ENCODE peak calls at places on chromosome 19, in five cellular contexts. One of them, this sample, is unnamed.

GRCh38 chr19:52343548-52343947 is 7.5 kb downstream of the ZNF610 start:
- DNase-seq in cardiac fibroblast: peak; percentile 11
- DNase-seq in mammary epithelial cell: no peak
- DNase-seq in astrocyte: peak; percentile 20
- DNase-seq in MCF 10A: peak; percentile 22
- DNase-seq in this sample: no peak

GRCh38 chr19:45558399-45558878 is 26.2 kb downstream of the OPA3 start:
- DNase-seq in astrocyte: no peak
- DNase-seq in cardiac fibroblast: peak; percentile 57
- DNase-seq in mammary epithelial cell: peak; percentile 40
- DNase-seq in MCF 10A: peak; percentile 85
- DNase-seq in this sample: no peak

GRCh38 chr19:50815443-50815842 is 8.1 kb downstream of the KLK1 start:
- DNase-seq in MCF 10A: no peak
- DNase-seq in astrocyte: no peak
- DNase-seq in mammary epithelial cell: no peak
- DNase-seq in cardiac fibroblast: no peak
- DNase-seq in this sample: no peak

GRCh38 chr19:48004236-48004635 is 9.8 kb downstream of the ELSPBP1 start:
- DNase-seq in astrocyte: no peak
- DNase-seq in mammary epithelial cell: no peak
- DNase-seq in cardiac fibroblast: no peak
- DNase-seq in MCF 10A: no peak
- DNase-seq in this sample: no peak

GRCh38 chr19:311813-312261 is 20.6 kb upstream of the PLPP2 start:
- DNase-seq in cardiac fibroblast: no peak
- DNase-seq in astrocyte: no peak
- DNase-seq in MCF 10A: no peak
- DNase-seq in mammary epithelial cell: no peak
- DNase-seq in this sample: no peak

GRCh38 chr19:19214892-19215291 is 3.1 kb downstream of the NCAN start:
- DNase-seq in MCF 10A: peak; percentile 39
- DNase-seq in mammary epithelial cell: no peak
- DNase-seq in astrocyte: peak; percentile 25
- DNase-seq in cardiac fibroblast: peak; percentile 46
- DNase-seq in this sample: peak; percentile 25

GRCh38 chr19:18440421-18440877 is 2.5 kb upstream of the ISYNA1 start:
- DNase-seq in cardiac fibroblast: no peak
- DNase-seq in mammary epithelial cell: no peak
- DNase-seq in MCF 10A: peak; percentile 31
- DNase-seq in astrocyte: no peak
- DNase-seq in this sample: no peak

GRCh38 chr19:40803857-40804782 is 5.1 kb downstream of the EGLN2 start:
- DNase-seq in mammary epithelial cell: no peak
- DNase-seq in cardiac fibroblast: no peak
- DNase-seq in astrocyte: no peak
- DNase-seq in MCF 10A: no peak
- DNase-seq in this sample: no peak

GRCh38 chr19:7905298-7905697 is 1.6 kb downstream of the MAP2K7 start:
- DNase-seq in MCF 10A: no peak
- DNase-seq in mammary epithelial cell: no peak
- DNase-seq in astrocyte: no peak
- DNase-seq in cardiac fibroblast: no peak
- DNase-seq in this sample: no peak

GRCh38 chr19:45821103-45821521 is 6.0 kb upstream of the RSPH6A start:
- DNase-seq in mammary epithelial cell: no peak
- DNase-seq in MCF 10A: no peak
- DNase-seq in astrocyte: no peak
- DNase-seq in cardiac fibroblast: no peak
- DNase-seq in this sample: no peak

GRCh38 chr19:17309198-17309961 is at the start of gene DDA1:
- DNase-seq in MCF 10A: peak; percentile 100
- DNase-seq in astrocyte: peak; percentile 100
- DNase-seq in cardiac fibroblast: peak; percentile 100
- DNase-seq in mammary epithelial cell: peak; percentile 100
- DNase-seq in this sample: peak; percentile 100

GRCh38 chr19:40954573-40954972 is 36.5 kb upstream of the CYP2B6 start:
- DNase-seq in astrocyte: no peak
- DNase-seq in MCF 10A: peak; percentile 12
- DNase-seq in cardiac fibroblast: peak; percentile 5
- DNase-seq in mammary epithelial cell: no peak
- DNase-seq in this sample: no peak

GRCh38 chr19:49601482-49602038 is 10.6 kb downstream of the PRR12 start:
- DNase-seq in cardiac fibroblast: no peak
- DNase-seq in mammary epithelial cell: no peak
- DNase-seq in MCF 10A: no peak
- DNase-seq in astrocyte: no peak
- DNase-seq in this sample: no peak

GRCh38 chr19:40366697-40367561 is 18.4 kb downstream of the PLD3 start:
- DNase-seq in cardiac fibroblast: peak; percentile 26
- DNase-seq in mammary epithelial cell: no peak
- DNase-seq in astrocyte: peak; percentile 48
- DNase-seq in MCF 10A: no peak
- DNase-seq in this sample: no peak

GRCh38 chr19:10888421-10888866 is 17.1 kb downstream of the CARM1 start:
- DNase-seq in astrocyte: no peak
- DNase-seq in MCF 10A: no peak
- DNase-seq in cardiac fibroblast: no peak
- DNase-seq in mammary epithelial cell: no peak
- DNase-seq in this sample: no peak

DNA sequence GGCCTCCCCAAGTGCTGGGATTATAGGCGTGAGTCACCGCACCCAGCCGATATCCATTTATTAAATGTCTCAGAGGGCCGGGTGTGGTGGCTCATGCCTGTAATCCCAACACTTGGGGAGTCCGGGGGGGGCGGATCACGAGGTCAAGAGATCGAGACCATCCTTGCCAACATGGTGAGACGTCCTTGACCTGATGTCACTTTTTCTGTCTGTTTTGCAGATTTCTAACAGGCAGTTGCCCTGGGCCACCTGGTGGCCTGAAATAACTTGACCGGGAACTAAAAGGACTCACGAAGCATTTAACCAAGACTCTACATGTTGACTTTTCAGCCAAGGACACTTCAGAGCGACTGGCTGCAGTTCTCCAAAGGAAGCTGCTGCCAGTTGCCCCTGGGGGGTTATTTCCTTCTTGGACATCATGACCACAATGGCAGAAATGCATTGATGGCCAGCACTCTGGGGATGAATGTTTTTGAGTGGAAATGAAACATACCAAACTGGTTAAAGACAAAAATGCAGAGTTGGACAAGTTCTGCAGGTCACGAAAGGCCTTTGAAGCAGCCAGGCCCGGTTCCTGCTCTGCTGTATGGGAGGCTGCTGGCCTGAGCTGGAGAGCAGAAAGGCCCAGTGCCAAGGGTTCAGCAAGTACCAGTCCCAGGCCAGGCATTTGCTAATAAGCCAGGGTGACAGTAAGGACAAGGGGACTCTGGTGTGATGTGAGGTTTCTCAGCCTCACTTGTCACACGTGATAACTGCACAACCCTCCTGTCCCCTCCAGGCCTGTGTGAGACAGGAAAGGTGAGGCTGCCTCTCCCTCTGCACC is 8.3 kb downstream of the ZNF837 start:
- DNase-seq in mammary epithelial cell: no peak
- DNase-seq in astrocyte: no peak
- DNase-seq in MCF 10A: no peak
- DNase-seq in cardiac fibroblast: no peak
- DNase-seq in this sample: no peak
- TF ChIP-seq CTCF in mammary epithelial cell: no peak
- TF ChIP-seq CTCF in astrocyte: no peak
- TF ChIP-seq CTCF in MCF 10A: peak; percentile 9
- TF ChIP-seq CTCF in cardiac fibroblast: peak; percentile 13
- TF ChIP-seq CTCF in this sample: peak; percentile 63

DNA sequence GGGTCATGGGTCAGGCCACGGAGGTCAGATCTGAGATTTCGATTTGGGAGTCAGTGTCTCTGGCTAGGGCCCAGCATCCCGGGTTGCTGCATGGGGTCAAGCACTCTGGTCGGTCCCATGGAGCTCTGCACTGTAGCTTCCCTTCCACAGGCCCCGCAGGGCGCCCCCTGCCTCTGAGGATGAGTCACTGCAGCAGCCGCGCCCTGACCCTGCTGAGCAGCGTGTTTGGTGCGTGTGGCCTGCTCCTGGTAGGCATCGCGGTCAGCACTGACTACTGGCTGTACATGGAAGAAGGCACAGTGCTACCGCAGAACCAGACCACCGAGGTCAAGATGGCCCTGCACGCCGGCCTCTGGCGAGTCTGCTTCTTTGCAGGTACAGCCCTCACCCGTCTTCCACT is 3.6 kb downstream of the CACNG7 start:
- DNase-seq in astrocyte: no peak
- DNase-seq in MCF 10A: no peak
- DNase-seq in cardiac fibroblast: no peak
- DNase-seq in mammary epithelial cell: no peak
- DNase-seq in this sample: no peak
- TF ChIP-seq CTCF in astrocyte: no peak
- TF ChIP-seq CTCF in MCF 10A: peak; percentile 21
- TF ChIP-seq CTCF in cardiac fibroblast: peak; percentile 32
- TF ChIP-seq CTCF in mammary epithelial cell: no peak
- TF ChIP-seq CTCF in this sample: peak; percentile 55

DNA sequence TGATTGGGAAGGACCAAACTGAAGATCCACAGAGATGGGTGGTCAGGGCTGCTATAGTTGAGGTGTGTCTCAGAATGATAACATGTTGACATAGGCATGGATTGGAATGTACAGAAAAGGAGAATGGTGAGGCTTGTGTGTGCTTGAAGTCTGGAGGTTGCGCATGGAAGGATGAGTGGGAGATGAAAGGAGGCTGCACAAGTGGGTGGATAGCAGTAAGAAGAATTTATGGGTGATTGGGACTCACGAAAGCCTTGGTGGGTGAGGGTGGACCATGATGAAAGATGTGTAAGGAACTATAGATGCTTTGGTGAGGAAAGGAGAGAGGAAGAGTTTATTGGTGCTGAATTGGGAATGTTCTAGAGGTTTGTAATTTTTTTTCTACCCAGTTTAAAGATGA is 1287.7 kb downstream of the UQCRFS1 start:
- DNase-seq in astrocyte: no peak
- DNase-seq in MCF 10A: no peak
- DNase-seq in cardiac fibroblast: no peak
- DNase-seq in mammary epithelial cell: no peak
- DNase-seq in this sample: no peak
- TF ChIP-seq CTCF in astrocyte: no peak
- TF ChIP-seq CTCF in MCF 10A: no peak
- TF ChIP-seq CTCF in cardiac fibroblast: no peak
- TF ChIP-seq CTCF in mammary epithelial cell: no peak
- TF ChIP-seq CTCF in this sample: no peak

GRCh38 chr19:43527860-43528622 is 1.0 kb upstream of the ETHE1 start:
- DNase-seq in mammary epithelial cell: peak; percentile 39
- DNase-seq in cardiac fibroblast: no peak
- DNase-seq in astrocyte: no peak
- DNase-seq in MCF 10A: peak; percentile 24
- DNase-seq in this sample: peak; percentile 6

GRCh38 chr19:43524922-43525835 is 1.8 kb downstream of the ETHE1 start:
- DNase-seq in mammary epithelial cell: peak; percentile 85
- DNase-seq in MCF 10A: peak; percentile 94
- DNase-seq in cardiac fibroblast: peak; percentile 67
- DNase-seq in astrocyte: peak; percentile 27
- DNase-seq in this sample: no peak

GRCh38 chr19:43525836-43526771 is 897 bp downstream of the ETHE1 start:
- DNase-seq in MCF 10A: peak; percentile 29
- DNase-seq in astrocyte: no peak
- DNase-seq in mammary epithelial cell: peak; percentile 21
- DNase-seq in cardiac fibroblast: no peak
- DNase-seq in this sample: no peak

GRCh38 chr19:43522929-43523328 is 4.1 kb downstream of the ETHE1 start:
- DNase-seq in MCF 10A: no peak
- DNase-seq in cardiac fibroblast: no peak
- DNase-seq in mammary epithelial cell: no peak
- DNase-seq in astrocyte: no peak
- DNase-seq in this sample: no peak

DNA sequence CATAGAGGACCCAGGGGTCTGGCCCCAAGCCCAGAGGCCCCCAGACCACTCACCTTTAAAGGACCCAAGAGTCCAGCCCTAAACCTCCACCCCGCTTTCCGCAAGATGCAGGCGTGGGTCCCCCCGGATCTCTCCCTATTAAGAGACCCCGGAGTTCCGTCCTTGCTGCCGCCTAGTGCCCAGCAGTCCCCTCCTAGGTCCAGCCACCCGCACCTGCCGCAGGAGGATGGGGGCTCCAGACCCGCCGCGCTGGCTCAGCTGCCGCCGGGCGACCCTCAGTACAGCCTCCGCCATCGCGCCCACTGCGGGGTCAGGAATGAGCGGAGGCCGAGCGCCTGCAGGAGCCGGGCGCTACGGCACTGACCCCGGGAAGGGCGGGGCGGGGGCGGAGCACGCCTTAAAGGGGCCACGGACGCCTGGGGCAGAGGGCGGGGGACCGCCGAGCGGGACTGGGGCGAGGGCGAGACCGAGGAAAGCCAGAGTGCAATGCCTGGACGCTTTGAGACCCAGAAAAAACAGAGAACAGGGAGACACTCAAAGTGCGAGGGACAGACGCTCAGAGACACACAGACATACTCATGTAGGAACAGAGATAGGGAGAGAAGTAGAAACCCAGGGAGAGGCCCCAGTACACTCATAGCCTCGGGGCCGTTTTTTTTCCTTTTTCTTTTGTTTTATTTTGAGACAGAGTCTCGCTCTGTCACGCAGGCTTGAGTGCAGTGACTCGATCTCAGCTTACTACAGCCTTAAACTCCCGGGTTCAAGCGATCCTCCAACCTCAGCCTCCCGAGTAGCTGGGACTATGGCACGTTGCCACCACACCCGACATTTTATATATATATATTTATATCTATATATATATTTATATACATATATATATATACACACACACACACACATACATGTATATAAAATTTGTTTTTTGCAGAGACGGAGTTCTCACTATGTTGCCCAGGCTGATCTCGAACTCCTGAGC is at the start of gene ETHE1:
- DNase-seq in astrocyte: no peak
- DNase-seq in MCF 10A: peak; percentile 76
- DNase-seq in cardiac fibroblast: peak; percentile 64
- DNase-seq in mammary epithelial cell: peak; percentile 78
- DNase-seq in this sample: peak; percentile 64
- TF ChIP-seq CTCF in astrocyte: no peak
- TF ChIP-seq CTCF in MCF 10A: no peak
- TF ChIP-seq CTCF in cardiac fibroblast: no peak
- TF ChIP-seq CTCF in mammary epithelial cell: no peak
- TF ChIP-seq CTCF in this sample: no peak

GRCh38 chr19:15320118-15320517 is 12.2 kb downstream of the BRD4 start:
- DNase-seq in astrocyte: peak; percentile 59
- DNase-seq in mammary epithelial cell: no peak
- DNase-seq in cardiac fibroblast: peak; percentile 60
- DNase-seq in MCF 10A: no peak
- DNase-seq in this sample: peak; percentile 64
- TF ChIP-seq CTCF in astrocyte: no peak
- TF ChIP-seq CTCF in mammary epithelial cell: no peak
- TF ChIP-seq CTCF in cardiac fibroblast: no peak
- TF ChIP-seq CTCF in MCF 10A: no peak
- TF ChIP-seq CTCF in this sample: no peak